ENCODE peak calls at places on chromosomes 7 and 10, in nine cellular contexts. R, K, N, Q, Y, P, C, D and L are unnamed samples.

GRCh38 chr10:68334672-68335467 is 2.1 kb upstream of the PBLD start:
- DNase-seq in R (peak; percentile 15), K (no peak), N (no peak), Q (no peak), Y (no peak), P (no peak), C (no peak), D (no peak), L (no peak)

GRCh38 chr10:129694184-129694583 is 227.1 kb downstream of the MGMT start:
- DNase-seq in R (no peak), K (no peak), N (peak; percentile 43), Q (no peak), Y (no peak), P (no peak), C (no peak), D (no peak), L (no peak)

GRCh38 chr7:155702616-155703015 is 58.2 kb downstream of the RBM33 start:
- DNase-seq in R (peak; percentile 36), K (no peak), N (no peak), Q (no peak), Y (no peak), P (no peak), C (no peak), D (no peak), L (no peak)

GRCh38 chr7:12685550-12685949 is 1.9 kb upstream of the ARL4A start:
- DNase-seq in R (peak; percentile 70), K (no peak), N (peak; percentile 61), Q (no peak), Y (peak; percentile 27), P (peak; percentile 71), C (no peak), D (no peak), L (peak; percentile 92)

GRCh38 chr7:39683216-39683845 is 60.0 kb downstream of the RALA start:
- DNase-seq in R (peak; percentile 87), K (no peak), N (no peak), Q (no peak), Y (no peak), P (no peak), C (no peak), D (no peak), L (no peak)

GRCh38 chr7:45921699-45922519 is 837 bp upstream of the IGFBP3 start:
- DNase-seq in R (peak; percentile 78), K (no peak), N (peak; percentile 87), Q (peak; percentile 34), Y (peak; percentile 73), P (peak; percentile 64), C (no peak), D (peak; percentile 44), L (peak; percentile 49)

GRCh38 chr10:115141254-115141653 is 48.1 kb downstream of the ATRNL1 start:
- DNase-seq in R (peak; percentile 13), K (no peak), N (no peak), Q (no peak), Y (peak; percentile 4), P (no peak), C (no peak), D (peak; percentile 15), L (peak; percentile 26)

GRCh38 chr10:87546221-87546620 is 41.5 kb downstream of the MINPP1 start:
- DNase-seq in R (no peak), K (no peak), N (no peak), Q (no peak), Y (no peak), P (no peak), C (peak; percentile 17), D (no peak), L (peak; percentile 93)

GRCh38 chr10:59176241-59177030 is at the start of gene PHYHIPL:
- DNase-seq in R (no peak), K (no peak), N (peak; percentile 79), Q (peak; percentile 63), Y (peak; percentile 88), P (peak; percentile 4), C (no peak), D (no peak), L (no peak)

GRCh38 chr10:121541450-121541849 is 56.8 kb downstream of the FGFR2 start:
- DNase-seq in R (no peak), K (no peak), N (no peak), Q (no peak), Y (no peak), P (no peak), C (no peak), D (no peak), L (no peak)

GRCh38 chr10:132364594-132364970 is 32.4 kb upstream of the PWWP2B start:
- DNase-seq in R (no peak), K (no peak), N (no peak), Q (no peak), Y (no peak), P (no peak), C (no peak), D (no peak), L (peak; percentile 41)

GRCh38 chr7:93232673-93233018 is 480 bp downstream of the VPS50 start:
- DNase-seq in R (no peak), K (peak; percentile 30), N (no peak), Q (no peak), Y (no peak), P (peak; percentile 14), C (no peak), D (no peak), L (peak; percentile 41)

GRCh38 chr7:111750878-111751277 is 188.6 kb upstream of the IMMP2L start:
- DNase-seq in R (no peak), K (no peak), N (no peak), Q (no peak), Y (no peak), P (no peak), C (no peak), D (no peak), L (no peak)

GRCh38 chr7:122311719-122312118 is 7.2 kb upstream of the FEZF1 start:
- DNase-seq in R (no peak), K (no peak), N (peak; percentile 72), Q (no peak), Y (peak; percentile 45), P (no peak), C (no peak), D (no peak), L (no peak)

GRCh38 chr10:118595598-118596425 is at the start of gene PRLHR:
- DNase-seq in R (no peak), K (peak; percentile 18), N (peak; percentile 90), Q (no peak), Y (peak; percentile 92), P (peak; percentile 35), C (no peak), D (no peak), L (peak; percentile 8)

GRCh38 chr10:124415210-124415609 is 3.5 kb downstream of the OAT start:
- DNase-seq in R (no peak), K (no peak), N (no peak), Q (no peak), Y (no peak), P (no peak), C (no peak), D (no peak), L (no peak)
- H3K4me3 ChIP-seq in R (no peak overlapping the region), K (no peak overlapping the region), N (no peak overlapping the region), Q (no peak overlapping the region), Y (no peak overlapping the region), P (no peak overlapping the region), C (no peak overlapping the region), D (no peak overlapping the region), L (no peak overlapping the region)

GRCh38 chr7:2120251-2120660 is 112.5 kb downstream of the MAD1L1 start:
- DNase-seq in R (no peak), K (no peak), N (no peak), Q (no peak), Y (no peak), P (no peak), C (no peak), D (no peak), L (no peak)
- TF ChIP-seq MAX in R (no peak), K (no peak), N (no peak), Q (no peak), Y (no peak), P (no peak), C (no peak), D (no peak), L (no peak)

DNA sequence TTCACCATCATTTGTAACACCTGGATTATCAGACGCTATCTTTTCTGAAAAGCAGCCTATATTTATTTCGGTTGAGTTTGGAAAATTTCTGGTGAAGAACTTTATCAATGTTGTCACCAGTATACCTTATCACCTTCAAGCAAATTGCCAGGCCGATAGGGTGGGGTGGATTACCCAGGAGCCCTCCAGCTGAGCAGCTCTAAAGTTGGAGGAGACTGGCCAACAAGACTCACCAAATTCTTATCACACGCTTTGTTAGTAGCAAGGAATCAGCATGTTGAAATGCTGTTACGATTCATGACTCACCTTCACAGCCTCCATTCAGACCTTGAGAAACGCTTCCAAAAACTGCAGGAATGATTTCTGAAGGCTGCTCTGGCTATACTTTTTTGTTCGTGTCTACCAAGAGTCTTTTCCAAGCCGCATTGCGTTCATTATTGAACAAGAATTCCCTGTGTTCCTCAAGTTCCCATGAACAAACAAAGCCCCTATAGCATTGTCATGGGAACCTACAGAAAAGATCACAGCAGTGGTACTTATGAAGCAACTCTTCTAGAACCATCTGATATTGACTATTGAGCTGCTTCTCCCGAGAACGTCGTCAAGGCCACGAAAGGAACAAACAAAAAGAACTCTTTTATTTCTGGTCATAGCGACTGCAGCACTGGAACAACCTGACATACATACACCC is 291.4 kb downstream of the SFMBT2 start:
- DNase-seq in R (no peak), K (peak; percentile 71), N (no peak), Q (no peak), Y (no peak), P (no peak), C (no peak), D (no peak), L (peak; percentile 50)
- H3K4me3 ChIP-seq in R (no peak overlapping the region), K (no peak overlapping the region), N (no peak overlapping the region), Q (no peak overlapping the region), Y (no peak overlapping the region), P (no peak overlapping the region), C (no peak overlapping the region), D (no peak overlapping the region), L (no peak overlapping the region)

GRCh38 chr7:16638282-16639265 is 7.0 kb downstream of the ANKMY2 start:
- DNase-seq in R (no peak), K (no peak), N (no peak), Q (no peak), Y (no peak), P (no peak), C (no peak), D (no peak), L (no peak)

GRCh38 chr7:16637279-16637795 is 8.2 kb downstream of the ANKMY2 start:
- DNase-seq in R (no peak), K (no peak), N (no peak), Q (no peak), Y (no peak), P (no peak), C (no peak), D (no peak), L (no peak)

GRCh38 chr7:16630654-16631053 is 14.9 kb downstream of the ANKMY2 start:
- DNase-seq in R (no peak), K (no peak), N (no peak), Q (no peak), Y (no peak), P (no peak), C (no peak), D (no peak), L (no peak)

GRCh38 chr7:16636533-16637173 is 8.9 kb downstream of the ANKMY2 start:
- DNase-seq in R (no peak), K (no peak), N (no peak), Q (no peak), Y (no peak), P (no peak), C (no peak), D (no peak), L (no peak)

DNA sequence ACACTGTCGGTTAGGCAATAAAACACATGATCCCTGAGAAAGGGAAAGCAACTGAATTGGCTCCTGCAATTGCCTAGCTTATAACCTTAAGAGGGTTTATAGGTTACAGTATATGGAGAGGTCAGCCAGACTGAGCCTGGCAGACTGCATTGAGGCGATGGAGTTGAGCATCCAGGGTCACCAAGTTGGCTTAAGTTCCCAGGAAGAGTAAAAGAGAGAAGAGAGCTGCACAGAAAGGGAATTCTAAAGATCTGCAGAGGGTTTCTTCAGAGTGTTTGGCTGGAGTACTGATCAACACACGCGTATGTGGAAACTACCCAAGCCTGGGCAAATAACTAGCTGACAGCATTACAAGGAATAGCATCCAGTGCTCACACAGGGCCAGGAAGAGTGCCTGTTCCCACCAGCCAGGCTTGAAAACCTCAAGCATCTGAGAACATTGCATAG is 11.2 kb downstream of the ANKMY2 start:
- DNase-seq in R (no peak), K (no peak), N (no peak), Q (no peak), Y (no peak), P (no peak), C (no peak), D (no peak), L (no peak)
- TF ChIP-seq MAX in R (no peak), K (no peak), N (no peak), Q (no peak), Y (no peak), P (no peak), C (no peak), D (no peak), L (no peak)